ENCODE peak calls at places on chromosomes 12 and 14, in five cellular contexts. One of them, this sample, is unnamed.

GRCh38 chr14:75591987-75592575 is 13.7 kb downstream of the FLVCR2 start:
- DNase-seq in stomach: no peak
- DNase-seq in Panc1: no peak
- DNase-seq in cardiac fibroblast: no peak
- DNase-seq in BE2C: no peak
- DNase-seq in this sample: no peak

GRCh38 chr12:101166866-101167265 is 43.2 kb downstream of the SLC5A8 start:
- DNase-seq in stomach: no peak
- DNase-seq in Panc1: no peak
- DNase-seq in cardiac fibroblast: no peak
- DNase-seq in BE2C: no peak
- DNase-seq in this sample: no peak

GRCh38 chr14:95876769-95877490 is at the start of gene TUNAR:
- DNase-seq in stomach: no peak
- DNase-seq in Panc1: no peak
- DNase-seq in cardiac fibroblast: peak
- DNase-seq in BE2C: no peak
- DNase-seq in this sample: no peak

GRCh38 chr14:58640959-58641358 is 3.2 kb downstream of the DACT1 start:
- DNase-seq in stomach: no peak
- DNase-seq in Panc1: no peak
- DNase-seq in cardiac fibroblast: no peak
- DNase-seq in BE2C: no peak
- DNase-seq in this sample: no peak

GRCh38 chr12:19244312-19244711 is 114.8 kb downstream of the PLEKHA5 start:
- DNase-seq in stomach: no peak
- DNase-seq in Panc1: no peak
- DNase-seq in cardiac fibroblast: no peak
- DNase-seq in BE2C: no peak
- DNase-seq in this sample: no peak

GRCh38 chr14:101442451-101442850 is 118.8 kb upstream of the DIO3 start:
- DNase-seq in stomach: no peak
- DNase-seq in Panc1: no peak
- DNase-seq in cardiac fibroblast: no peak
- DNase-seq in BE2C: no peak
- DNase-seq in this sample: no peak

GRCh38 chr12:110079477-110080400 is 31.4 kb upstream of the C12orf76 start:
- DNase-seq in stomach: peak
- DNase-seq in Panc1: no peak
- DNase-seq in cardiac fibroblast: peak
- DNase-seq in BE2C: no peak
- DNase-seq in this sample: peak

GRCh38 chr14:61620130-61620946 is 75.0 kb upstream of the HIF1A start:
- DNase-seq in stomach: no peak
- DNase-seq in Panc1: no peak
- DNase-seq in cardiac fibroblast: peak
- DNase-seq in BE2C: no peak
- DNase-seq in this sample: no peak

GRCh38 chr12:113980537-113981337 is 14.6 kb upstream of the RBM19 start:
- DNase-seq in stomach: no peak
- DNase-seq in Panc1: peak
- DNase-seq in cardiac fibroblast: peak
- DNase-seq in BE2C: peak
- DNase-seq in this sample: peak

GRCh38 chr12:21583587-21583986 is 21.1 kb downstream of the GYS2 start:
- DNase-seq in stomach: no peak
- DNase-seq in Panc1: no peak
- DNase-seq in cardiac fibroblast: no peak
- DNase-seq in BE2C: no peak
- DNase-seq in this sample: no peak

GRCh38 chr14:93903342-93904184 is 23.6 kb upstream of the FAM181A start:
- DNase-seq in stomach: peak
- DNase-seq in Panc1: no peak
- DNase-seq in cardiac fibroblast: no peak
- DNase-seq in BE2C: peak
- DNase-seq in this sample: peak

GRCh38 chr12:41577995-41578394 is 389.9 kb downstream of the PDZRN4 start:
- DNase-seq in stomach: no peak
- DNase-seq in Panc1: no peak
- DNase-seq in cardiac fibroblast: no peak
- DNase-seq in BE2C: no peak
- DNase-seq in this sample: no peak

GRCh38 chr12:117521327-117521726 is 159.9 kb upstream of the NOS1 start:
- DNase-seq in stomach: no peak
- DNase-seq in Panc1: no peak
- DNase-seq in cardiac fibroblast: no peak
- DNase-seq in BE2C: no peak
- DNase-seq in this sample: no peak

GRCh38 chr12:6821271-6821673 is 349 bp upstream of the GPR162 start:
- DNase-seq in stomach: peak
- DNase-seq in Panc1: no peak
- DNase-seq in cardiac fibroblast: peak
- DNase-seq in BE2C: peak
- DNase-seq in this sample: no peak

GRCh38 chr12:2297658-2298057 is 244.9 kb downstream of the CACNA1C start:
- DNase-seq in stomach: no peak
- DNase-seq in Panc1: no peak
- DNase-seq in cardiac fibroblast: no peak
- DNase-seq in BE2C: no peak
- DNase-seq in this sample: no peak

GRCh38 chr14:21978184-21978998 is 304.8 kb upstream of the OR4E1 start:
- DNase-seq in stomach: peak
- DNase-seq in Panc1: peak
- DNase-seq in cardiac fibroblast: peak
- DNase-seq in BE2C: peak
- DNase-seq in this sample: peak

GRCh38 chr14:74552623-74553022 is 59.1 kb downstream of the ISCA2 start:
- DNase-seq in stomach: peak
- DNase-seq in Panc1: no peak
- DNase-seq in cardiac fibroblast: peak
- DNase-seq in BE2C: no peak
- DNase-seq in this sample: no peak

GRCh38 chr14:53306926-53307325 is 153.8 kb upstream of the DDHD1 start:
- DNase-seq in stomach: no peak
- DNase-seq in Panc1: no peak
- DNase-seq in cardiac fibroblast: no peak
- DNase-seq in BE2C: no peak
- DNase-seq in this sample: no peak

GRCh38 chr14:67137744-67138371 is 51.4 kb upstream of the GARIN2 start:
- DNase-seq in stomach: no peak
- DNase-seq in Panc1: no peak
- DNase-seq in cardiac fibroblast: peak
- DNase-seq in BE2C: no peak
- DNase-seq in this sample: no peak
- TF ChIP-seq CTCF in stomach: no peak
- TF ChIP-seq CTCF in Panc1: peak
- TF ChIP-seq CTCF in cardiac fibroblast: peak
- TF ChIP-seq CTCF in BE2C: peak
- TF ChIP-seq CTCF in this sample: peak

GRCh38 chr12:98696036-98696646 is 51.1 kb downstream of the APAF1 start:
- DNase-seq in stomach: no peak
- DNase-seq in Panc1: no peak
- DNase-seq in cardiac fibroblast: no peak
- DNase-seq in BE2C: no peak
- DNase-seq in this sample: no peak

GRCh38 chr12:98699568-98699967 is 54.5 kb downstream of the APAF1 start:
- DNase-seq in stomach: no peak
- DNase-seq in Panc1: no peak
- DNase-seq in cardiac fibroblast: peak
- DNase-seq in BE2C: no peak
- DNase-seq in this sample: no peak

GRCh38 chr12:98701166-98701565 is 56.1 kb downstream of the APAF1 start:
- DNase-seq in stomach: no peak
- DNase-seq in Panc1: no peak
- DNase-seq in cardiac fibroblast: no peak
- DNase-seq in BE2C: no peak
- DNase-seq in this sample: no peak

GRCh38 chr12:98697209-98697608 is 52.1 kb downstream of the APAF1 start:
- DNase-seq in stomach: no peak
- DNase-seq in Panc1: no peak
- DNase-seq in cardiac fibroblast: no peak
- DNase-seq in BE2C: no peak
- DNase-seq in this sample: no peak

GRCh38 chr12:98698603-98699463 is 53.7 kb downstream of the APAF1 start:
- DNase-seq in stomach: peak
- DNase-seq in Panc1: peak
- DNase-seq in cardiac fibroblast: peak
- DNase-seq in BE2C: peak
- DNase-seq in this sample: peak
- TF ChIP-seq CTCF in stomach: peak
- TF ChIP-seq CTCF in Panc1: peak
- TF ChIP-seq CTCF in cardiac fibroblast: peak
- TF ChIP-seq CTCF in BE2C: peak
- TF ChIP-seq CTCF in this sample: peak

DNA sequence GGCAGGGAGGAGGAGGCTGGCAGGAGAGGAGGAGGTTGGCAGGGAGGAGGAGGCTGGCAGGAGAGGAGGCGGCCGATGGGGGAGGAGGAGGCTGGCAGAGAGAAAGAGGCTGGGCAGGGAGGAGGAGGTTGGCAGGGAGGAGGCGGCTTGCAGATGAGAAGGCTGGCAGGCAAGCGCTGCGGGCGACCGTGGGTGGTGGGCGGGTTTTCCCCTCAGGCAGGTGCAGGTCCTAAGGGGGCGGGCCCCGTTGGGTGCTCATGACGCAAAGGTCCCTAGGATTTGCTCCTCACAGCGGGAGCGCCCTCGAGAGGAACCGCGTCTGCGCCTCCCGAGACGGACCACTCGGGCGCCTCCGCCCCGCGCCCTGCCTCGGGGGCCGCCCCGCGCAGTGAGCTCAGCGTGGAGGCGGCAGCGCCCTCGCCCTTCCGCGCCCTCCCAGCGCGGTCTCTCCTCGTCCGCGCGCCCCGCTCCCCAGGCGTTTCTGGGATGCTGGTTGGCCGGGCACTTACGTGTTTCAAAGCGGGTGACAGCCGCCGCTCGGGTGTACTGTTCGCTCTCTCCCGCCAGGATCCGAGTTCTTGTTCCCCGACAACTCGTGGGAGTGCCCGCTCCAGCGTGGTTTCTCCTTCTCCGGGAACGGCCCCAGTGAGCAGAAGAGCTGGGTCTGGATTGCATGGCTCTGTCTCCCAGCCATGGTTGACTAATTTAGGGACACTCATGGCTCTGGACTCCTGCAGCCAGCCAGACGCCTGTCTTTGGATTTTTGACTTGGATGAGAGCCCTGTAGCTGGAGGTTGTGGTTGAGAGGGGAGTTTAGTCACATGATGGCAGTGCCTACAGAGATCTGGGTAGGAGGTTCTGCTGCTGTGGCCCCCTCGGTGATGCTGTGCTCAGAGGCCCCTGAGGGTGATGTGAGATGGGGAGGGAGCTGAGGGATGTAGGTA is 64.1 kb upstream of the PPP4R3A start:
- DNase-seq in stomach: peak
- DNase-seq in Panc1: no peak
- DNase-seq in cardiac fibroblast: peak
- DNase-seq in BE2C: peak
- DNase-seq in this sample: peak
- TF ChIP-seq CTCF in stomach: no peak
- TF ChIP-seq CTCF in Panc1: no peak
- TF ChIP-seq CTCF in cardiac fibroblast: no peak
- TF ChIP-seq CTCF in BE2C: no peak
- TF ChIP-seq CTCF in this sample: no peak

GRCh38 chr14:54715244-54715643 is 148.3 kb downstream of the SAMD4A start:
- DNase-seq in stomach: no peak
- DNase-seq in Panc1: no peak
- DNase-seq in cardiac fibroblast: peak
- DNase-seq in BE2C: no peak
- DNase-seq in this sample: no peak
- TF ChIP-seq CTCF in stomach: no peak
- TF ChIP-seq CTCF in Panc1: no peak
- TF ChIP-seq CTCF in cardiac fibroblast: peak
- TF ChIP-seq CTCF in BE2C: no peak
- TF ChIP-seq CTCF in this sample: no peak

GRCh38 chr12:49890096-49890461 is 13.6 kb downstream of the FAIM2 start:
- DNase-seq in stomach: no peak
- DNase-seq in Panc1: no peak
- DNase-seq in cardiac fibroblast: no peak
- DNase-seq in BE2C: no peak
- DNase-seq in this sample: no peak
- TF ChIP-seq CTCF in stomach: no peak
- TF ChIP-seq CTCF in Panc1: no peak
- TF ChIP-seq CTCF in cardiac fibroblast: no peak
- TF ChIP-seq CTCF in BE2C: no peak
- TF ChIP-seq CTCF in this sample: no peak

DNA sequence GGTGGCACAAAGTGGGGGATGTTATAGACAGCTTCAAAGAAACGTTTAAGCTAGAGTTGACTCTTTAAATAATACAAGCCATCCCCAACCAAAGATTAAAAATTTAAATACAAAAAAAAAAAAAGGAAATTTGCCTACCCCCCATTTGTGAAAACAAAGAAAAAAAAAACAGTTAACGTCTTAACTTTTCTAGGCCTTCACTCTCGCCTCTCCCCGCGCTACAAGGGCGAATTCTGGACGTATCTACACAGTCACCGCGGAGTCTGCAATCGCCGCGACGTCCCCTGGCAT is 528 bp upstream of the NUDT4 start:
- DNase-seq in stomach: no peak
- DNase-seq in Panc1: no peak
- DNase-seq in cardiac fibroblast: no peak
- DNase-seq in BE2C: no peak
- DNase-seq in this sample: no peak
- TF ChIP-seq CTCF in stomach: no peak
- TF ChIP-seq CTCF in Panc1: no peak
- TF ChIP-seq CTCF in cardiac fibroblast: peak
- TF ChIP-seq CTCF in BE2C: no peak
- TF ChIP-seq CTCF in this sample: no peak

This sample was measured in Calu3.